ENCODE peak calls at places on chromosomes 13 and 19, in four cellular contexts. L, S, R and D are unnamed samples.

GRCh38 chr13:110726726-110727125 is 13.2 kb downstream of the ING1 start:
- DNase-seq in S (no peak), R (no peak), L (no peak), D (no peak)

GRCh38 chr13:73259061-73259908 is 200.5 kb downstream of the KLF5 start:
- DNase-seq in L (no peak), S (no peak), R (no peak), D (no peak)

GRCh38 chr13:26476111-26476743 is 81.3 kb upstream of the WASF3 start:
- DNase-seq in S (no peak), R (peak), L (peak), D (no peak)

GRCh38 chr19:10510301-10510802 is 6.9 kb downstream of the S1PR5 start:
- DNase-seq in R (peak), S (no peak), L (no peak), D (peak)

GRCh38 chr13:61880576-61881283 is 465.1 kb upstream of the PCDH20 start:
- DNase-seq in R (peak), L (no peak), S (no peak), D (peak)

GRCh38 chr13:32330438-32330837 is 15.1 kb downstream of the BRCA2 start:
- DNase-seq in R (no peak), L (peak), S (no peak), D (no peak)

GRCh38 chr13:53198017-53198416 is 169.4 kb downstream of the OLFM4 start:
- DNase-seq in R (peak), S (no peak), L (no peak), D (no peak)

GRCh38 chr13:20359335-20359734 is 127.2 kb upstream of the GJB6 start:
- DNase-seq in L (peak), R (no peak), S (no peak), D (no peak)

GRCh38 chr13:25659091-25659502 is 287.3 kb downstream of the ATP8A2 start:
- DNase-seq in R (no peak), S (no peak), L (no peak), D (no peak)

GRCh38 chr19:48752511-48753365 is at the start of gene FUT1:
- DNase-seq in R (peak), L (no peak), S (peak), D (peak)

GRCh38 chr13:42377640-42378382 is 105.9 kb downstream of the AKAP11 start:
- DNase-seq in R (no peak), S (no peak), L (peak), D (no peak)

GRCh38 chr13:97856001-97856675 is 97.3 kb upstream of the IPO5 start:
- DNase-seq in L (no peak), R (peak), S (peak), D (no peak)

GRCh38 chr19:48954011-48954594 is 572 bp upstream of the BAX start:
- DNase-seq in R (no peak), L (no peak), S (no peak), D (no peak)

GRCh38 chr13:113357529-113357928 is 6.4 kb downstream of the GRTP1 start:
- DNase-seq in S (no peak), L (peak), R (no peak), D (no peak)

GRCh38 chr13:102862624-102863210 is 16.9 kb downstream of the ERCC5 start:
- DNase-seq in R (no peak), L (no peak), S (no peak), D (no peak)

GRCh38 chr13:96229356-96229755 is 139.4 kb downstream of the HS6ST3 start:
- DNase-seq in S (no peak), R (peak), L (peak), D (peak)

GRCh38 chr13:77028202-77028601 is 1.2 kb upstream of the FBXL3 start:
- DNase-seq in R (no peak), S (no peak), L (peak), D (no peak)

GRCh38 chr19:18156268-18156667 is 3.3 kb downstream of the PIK3R2 start:
- DNase-seq in L (no peak), R (no peak), S (no peak), D (no peak)

GRCh38 chr13:68588623-68589022 is 1358.5 kb upstream of the PCDH9 start:
- DNase-seq in S (no peak), L (no peak), R (no peak), D (no peak)

GRCh38 chr19:53519431-53519830 is 18.5 kb upstream of the ZNF331 start:
- DNase-seq in S (peak), R (no peak), L (no peak), D (no peak)

GRCh38 chr19:42199440-42200115 is 17.9 kb downstream of the DEDD2 start:
- DNase-seq in L (no peak), S (peak), R (peak), D (no peak)

DNA sequence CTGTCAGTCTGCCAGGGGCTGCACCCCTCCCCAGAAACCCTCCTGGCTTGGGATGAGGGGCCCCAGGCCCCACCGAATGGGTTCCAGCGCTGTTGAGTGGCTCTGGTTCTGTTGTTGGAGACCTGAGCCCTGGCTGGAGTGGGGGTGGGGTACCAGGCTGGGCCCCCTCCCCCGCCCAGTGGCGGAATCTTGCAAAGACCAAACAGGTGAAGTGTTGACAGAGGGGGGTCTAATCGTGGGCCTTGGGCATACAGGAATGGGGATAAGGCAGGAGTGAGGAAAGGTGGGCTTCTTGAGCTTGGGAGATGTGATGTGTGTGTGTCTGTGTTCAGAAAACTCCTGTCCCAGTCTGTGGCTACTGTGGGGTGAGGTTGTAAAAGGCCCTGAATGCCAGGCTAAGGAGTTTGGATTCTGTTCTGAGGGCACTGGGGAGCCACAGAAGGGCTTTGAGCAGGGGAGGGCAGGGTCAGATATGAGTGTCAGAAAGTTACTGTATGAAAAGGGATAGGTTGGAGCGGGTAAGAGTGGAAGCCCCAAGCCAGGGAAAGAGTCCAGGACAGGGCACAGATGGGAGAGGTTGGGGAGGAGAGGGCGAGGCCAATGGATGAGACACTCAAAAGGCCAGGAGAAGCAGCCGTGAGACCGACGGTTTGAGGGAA is at the start of gene HIPK4:
- DNase-seq in R (peak), S (no peak), L (no peak), D (no peak)
- H3K27ac ChIP-seq in R (no peak), S (no peak), L (no peak), D (no peak)

GRCh38 chr13:44920013-44920412 is 69.3 kb downstream of the NUFIP1 start:
- DNase-seq in R (no peak), L (no peak), S (no peak), D (no peak)

GRCh38 chr13:44915962-44916361 is 73.3 kb downstream of the NUFIP1 start:
- DNase-seq in S (no peak), L (no peak), R (no peak), D (no peak)

GRCh38 chr13:44918323-44919102 is 70.8 kb downstream of the NUFIP1 start:
- DNase-seq in S (peak), R (peak), L (peak), D (peak)

GRCh38 chr13:44919103-44919804 is 70.0 kb downstream of the NUFIP1 start:
- DNase-seq in R (no peak), S (no peak), L (no peak), D (no peak)

GRCh38 chr13:44917589-44918322 is 71.5 kb downstream of the NUFIP1 start:
- DNase-seq in R (peak), S (peak), L (peak), D (peak)
- TF ChIP-seq CTCF in R (peak), S (peak), L (peak), D (peak)

GRCh38 chr13:52187029-52187423 is 27.6 kb upstream of the NEK3 start:
- DNase-seq in L (no peak), S (no peak), R (no peak), D (no peak)
- H3K27ac ChIP-seq in L (no peak), S (no peak), R (no peak), D (peak)

GRCh38 chr13:85261757-85262346 is 537.4 kb downstream of the SLITRK6 start:
- DNase-seq in R (peak), L (no peak), S (no peak), D (no peak)
- TF ChIP-seq CTCF in R (peak), L (peak), S (peak), D (peak)

DNA sequence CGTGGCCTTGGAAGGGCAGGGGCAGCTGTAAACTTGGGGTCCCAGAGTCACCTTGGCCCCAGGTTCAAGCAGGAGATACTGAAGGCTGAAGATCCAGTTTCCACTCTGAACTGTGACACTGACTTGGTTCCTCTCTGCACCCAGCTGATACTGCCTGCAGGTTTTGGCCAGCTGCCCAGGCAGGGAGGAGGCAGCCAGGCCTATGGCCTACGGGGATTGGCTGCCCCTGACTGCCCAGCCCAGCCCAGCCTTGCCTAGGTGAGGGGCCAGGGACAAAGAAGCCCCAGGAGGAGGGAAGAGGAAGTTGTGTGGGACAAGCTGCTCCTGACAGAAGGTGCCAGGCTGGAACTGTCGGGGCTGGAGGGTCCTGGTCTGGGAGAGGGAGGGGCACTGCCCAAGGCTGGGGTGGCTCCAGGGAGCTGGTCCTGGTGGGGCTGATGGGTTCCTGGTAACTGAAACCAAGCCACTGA is 51.7 kb upstream of the CYP4F8 start:
- DNase-seq in R (no peak), L (no peak), S (no peak), D (no peak)
- H3K27ac ChIP-seq in R (no peak), L (no peak), S (no peak), D (no peak)